ENCODE peak calls at places on chromosomes 12 and 14, in nine cellular contexts. One of them, this sample, is unnamed.
A peak's percentile ranks its signal among the peaks of the same experiment; 100 is the strongest.

GRCh38 chr14:87705439-87705896 is 287.5 kb downstream of the GALC start:
- DNase-seq in GM23248: peak; percentile 41
- DNase-seq in aorta: no peak
- DNase-seq in uterus: no peak
- DNase-seq in IMR-90: no peak
- DNase-seq in kidney: no peak
- DNase-seq in stomach: no peak
- DNase-seq in lung: no peak
- DNase-seq in foreskin keratinocyte: peak; percentile 2
- DNase-seq in this sample: no peak

GRCh38 chr14:104438166-104438887 is 141.2 kb upstream of the C14orf180 start:
- DNase-seq in GM23248: no peak
- DNase-seq in aorta: no peak
- DNase-seq in uterus: no peak
- DNase-seq in IMR-90: no peak
- DNase-seq in kidney: no peak
- DNase-seq in stomach: no peak
- DNase-seq in lung: peak; percentile 25
- DNase-seq in foreskin keratinocyte: no peak
- DNase-seq in this sample: peak; percentile 36

GRCh38 chr12:2268478-2269286 is 215.9 kb downstream of the CACNA1C start:
- DNase-seq in GM23248: peak; percentile 96
- DNase-seq in aorta: no peak
- DNase-seq in uterus: no peak
- DNase-seq in IMR-90: peak; percentile 81
- DNase-seq in kidney: peak; percentile 63
- DNase-seq in stomach: no peak
- DNase-seq in lung: no peak
- DNase-seq in foreskin keratinocyte: peak; percentile 66
- DNase-seq in this sample: no peak

GRCh38 chr14:54366726-54367707 is 29.8 kb upstream of the CDKN3 start:
- DNase-seq in GM23248: peak; percentile 69
- DNase-seq in aorta: no peak
- DNase-seq in uterus: peak; percentile 46
- DNase-seq in IMR-90: peak; percentile 70
- DNase-seq in kidney: no peak
- DNase-seq in stomach: peak; percentile 42
- DNase-seq in lung: no peak
- DNase-seq in foreskin keratinocyte: peak; percentile 26
- DNase-seq in this sample: peak; percentile 36

GRCh38 chr12:104957388-104958008 is 592 bp downstream of the SLC41A2 start:
- DNase-seq in GM23248: peak; percentile 55
- DNase-seq in aorta: peak; percentile 59
- DNase-seq in uterus: no peak
- DNase-seq in IMR-90: no peak
- DNase-seq in kidney: no peak
- DNase-seq in stomach: peak; percentile 52
- DNase-seq in lung: no peak
- DNase-seq in foreskin keratinocyte: no peak
- DNase-seq in this sample: no peak

GRCh38 chr14:38662781-38663180 is 406.9 kb upstream of the CLEC14A start:
- DNase-seq in GM23248: no peak
- DNase-seq in aorta: no peak
- DNase-seq in uterus: no peak
- DNase-seq in IMR-90: no peak
- DNase-seq in kidney: no peak
- DNase-seq in stomach: no peak
- DNase-seq in lung: no peak
- DNase-seq in foreskin keratinocyte: no peak
- DNase-seq in this sample: no peak

GRCh38 chr12:6386038-6386437 is 2.1 kb downstream of the LTBR start:
- DNase-seq in GM23248: no peak
- DNase-seq in aorta: peak; percentile 38
- DNase-seq in uterus: no peak
- DNase-seq in IMR-90: no peak
- DNase-seq in kidney: no peak
- DNase-seq in stomach: no peak
- DNase-seq in lung: no peak
- DNase-seq in foreskin keratinocyte: no peak
- DNase-seq in this sample: no peak

GRCh38 chr12:52003591-52003990 is 3.2 kb upstream of the TAMALIN start:
- DNase-seq in GM23248: no peak
- DNase-seq in aorta: no peak
- DNase-seq in uterus: no peak
- DNase-seq in IMR-90: no peak
- DNase-seq in kidney: peak; percentile 40
- DNase-seq in stomach: no peak
- DNase-seq in lung: no peak
- DNase-seq in foreskin keratinocyte: no peak
- DNase-seq in this sample: no peak

GRCh38 chr12:113222730-113223531 is 1.7 kb downstream of the TPCN1 start:
- DNase-seq in GM23248: peak; percentile 84
- DNase-seq in aorta: peak; percentile 87
- DNase-seq in uterus: peak; percentile 77
- DNase-seq in IMR-90: peak; percentile 92
- DNase-seq in kidney: peak; percentile 89
- DNase-seq in stomach: peak; percentile 74
- DNase-seq in lung: peak; percentile 72
- DNase-seq in foreskin keratinocyte: no peak
- DNase-seq in this sample: peak; percentile 83

GRCh38 chr12:108394196-108394595 is 55.1 kb upstream of the CMKLR1 start:
- DNase-seq in GM23248: peak; percentile 43
- DNase-seq in aorta: peak; percentile 75
- DNase-seq in uterus: peak; percentile 38
- DNase-seq in IMR-90: no peak
- DNase-seq in kidney: peak; percentile 81
- DNase-seq in stomach: no peak
- DNase-seq in lung: no peak
- DNase-seq in foreskin keratinocyte: no peak
- DNase-seq in this sample: no peak

GRCh38 chr12:68871899-68872298 is 61.1 kb downstream of the CPM start:
- DNase-seq in GM23248: peak; percentile 22
- DNase-seq in aorta: no peak
- DNase-seq in uterus: no peak
- DNase-seq in IMR-90: peak; percentile 28
- DNase-seq in kidney: no peak
- DNase-seq in stomach: no peak
- DNase-seq in lung: no peak
- DNase-seq in foreskin keratinocyte: no peak
- DNase-seq in this sample: no peak
- H3K4me1 ChIP-seq in GM23248: no peaks in the 10 kb centered on the region
- H3K4me1 ChIP-seq in aorta: no peaks in the 10 kb centered on the region
- H3K4me1 ChIP-seq in uterus: no peaks in the 10 kb centered on the region
- H3K4me1 ChIP-seq in IMR-90: no peaks in the 10 kb centered on the region
- H3K4me1 ChIP-seq in kidney: no peaks in the 10 kb centered on the region
- H3K4me1 ChIP-seq in stomach: no peaks in the 10 kb centered on the region
- H3K4me1 ChIP-seq in lung: no peaks in the 10 kb centered on the region
- H3K4me1 ChIP-seq in foreskin keratinocyte: peaks cover 9% of the 10 kb centered on the region
- H3K4me1 ChIP-seq in this sample: no peaks in the 10 kb centered on the region

GRCh38 chr12:57138526-57139272 is 8.7 kb downstream of the LRP1-AS start:
- DNase-seq in GM23248: peak; percentile 77
- DNase-seq in aorta: peak; percentile 92
- DNase-seq in uterus: peak; percentile 83
- DNase-seq in IMR-90: no peak
- DNase-seq in kidney: peak; percentile 87
- DNase-seq in stomach: no peak
- DNase-seq in lung: peak; percentile 71
- DNase-seq in foreskin keratinocyte: no peak
- DNase-seq in this sample: peak; percentile 91
- H3K27ac ChIP-seq in GM23248: peak overlapping the region; percentile 89
- H3K27ac ChIP-seq in aorta: no peak overlapping the region
- H3K27ac ChIP-seq in uterus: peak overlapping the region; percentile 100
- H3K27ac ChIP-seq in IMR-90: peak overlapping the region; percentile 35
- H3K27ac ChIP-seq in kidney: no peak overlapping the region
- H3K27ac ChIP-seq in stomach: peak overlapping the region; percentile 98
- H3K27ac ChIP-seq in lung: peak overlapping the region; percentile 28
- H3K27ac ChIP-seq in foreskin keratinocyte: no peak overlapping the region
- H3K27ac ChIP-seq in this sample: peak overlapping the region; percentile 60

DNA sequence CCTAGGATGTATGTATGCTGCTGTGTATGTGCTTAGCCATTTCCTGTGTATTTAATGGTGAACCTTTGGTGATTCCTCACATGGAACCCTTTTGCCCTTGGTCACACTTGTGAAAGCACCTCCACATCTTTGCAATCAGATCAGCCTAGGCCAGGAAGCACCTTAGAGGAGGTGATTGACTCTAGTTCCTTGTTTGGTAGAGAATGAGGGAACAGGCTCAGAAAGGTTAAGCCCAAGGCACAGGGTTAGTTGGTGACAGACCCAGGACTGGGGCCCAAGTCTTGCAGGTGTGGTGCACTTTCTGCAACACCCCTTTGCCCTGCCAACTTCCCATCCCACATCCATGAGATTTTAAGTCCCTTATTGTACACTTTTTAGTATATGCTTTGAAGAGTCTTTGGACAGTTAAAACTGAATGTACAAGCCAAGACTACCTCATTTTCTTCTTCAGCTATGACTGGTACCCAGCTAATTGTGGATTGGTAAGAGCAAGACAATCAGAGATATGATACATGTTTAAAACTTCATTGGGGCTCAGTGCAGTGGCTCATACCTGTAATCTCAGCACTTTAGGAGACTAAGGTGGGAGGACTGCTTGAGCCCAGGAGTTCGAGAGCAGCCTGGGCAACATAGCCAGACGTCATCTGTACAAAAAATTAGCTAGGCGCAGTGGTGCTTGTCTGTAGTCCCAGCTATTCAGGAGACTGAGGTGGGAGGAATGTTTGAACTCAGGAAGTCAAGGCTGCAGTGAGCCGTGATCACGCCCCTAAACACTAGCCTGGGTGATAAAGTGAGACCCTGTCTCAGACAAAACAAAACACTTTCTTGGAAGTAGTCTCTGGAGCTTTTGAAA is 71.1 kb downstream of the RASSF3 start:
- DNase-seq in GM23248: no peak
- DNase-seq in aorta: no peak
- DNase-seq in uterus: no peak
- DNase-seq in IMR-90: no peak
- DNase-seq in kidney: no peak
- DNase-seq in stomach: no peak
- DNase-seq in lung: no peak
- DNase-seq in foreskin keratinocyte: no peak
- DNase-seq in this sample: no peak
- H3K4me1 ChIP-seq in GM23248: peaks cover 11% of the 10 kb centered on the region
- H3K4me1 ChIP-seq in aorta: peaks cover 3% of the 10 kb centered on the region
- H3K4me1 ChIP-seq in uterus: peaks cover 13% of the 10 kb centered on the region
- H3K4me1 ChIP-seq in IMR-90: peaks cover 8% of the 10 kb centered on the region
- H3K4me1 ChIP-seq in kidney: no peaks in the 10 kb centered on the region
- H3K4me1 ChIP-seq in stomach: peaks cover 28% of the 10 kb centered on the region
- H3K4me1 ChIP-seq in lung: peaks cover 18% of the 10 kb centered on the region
- H3K4me1 ChIP-seq in foreskin keratinocyte: peaks cover 11% of the 10 kb centered on the region
- H3K4me1 ChIP-seq in this sample: no peaks in the 10 kb centered on the region

DNA sequence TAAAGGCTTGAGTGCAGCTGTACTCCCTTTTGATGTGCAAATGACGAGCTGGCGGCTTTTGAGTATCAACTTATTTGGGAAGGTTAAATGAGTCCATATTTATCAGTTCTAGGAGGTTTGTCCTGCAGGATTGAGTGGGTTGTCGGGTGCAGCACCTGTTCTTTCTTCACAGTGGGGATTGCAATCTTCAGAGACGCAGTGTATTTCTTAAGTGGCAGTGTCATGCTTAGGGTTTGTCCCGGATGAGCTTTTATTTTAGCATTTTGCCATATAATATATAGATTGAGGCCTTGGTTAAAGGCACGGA is 1.2 kb downstream of the FUT8 start:
- DNase-seq in GM23248: no peak
- DNase-seq in aorta: no peak
- DNase-seq in uterus: no peak
- DNase-seq in IMR-90: no peak
- DNase-seq in kidney: no peak
- DNase-seq in stomach: no peak
- DNase-seq in lung: no peak
- DNase-seq in foreskin keratinocyte: no peak
- DNase-seq in this sample: no peak
- H3K27ac ChIP-seq in GM23248: peak overlapping the region; percentile 89
- H3K27ac ChIP-seq in aorta: no peak overlapping the region
- H3K27ac ChIP-seq in uterus: peak overlapping the region; percentile 90
- H3K27ac ChIP-seq in IMR-90: peak overlapping the region; percentile 85
- H3K27ac ChIP-seq in kidney: no peak overlapping the region
- H3K27ac ChIP-seq in stomach: peak overlapping the region; percentile 96
- H3K27ac ChIP-seq in lung: peak overlapping the region; percentile 98
- H3K27ac ChIP-seq in foreskin keratinocyte: no peak overlapping the region
- H3K27ac ChIP-seq in this sample: peak overlapping the region; percentile 93

GRCh38 chr12:27580561-27581330 is 56.7 kb downstream of the PPFIBP1 start:
- DNase-seq in GM23248: no peak
- DNase-seq in aorta: no peak
- DNase-seq in uterus: no peak
- DNase-seq in IMR-90: no peak
- DNase-seq in kidney: no peak
- DNase-seq in stomach: no peak
- DNase-seq in lung: no peak
- DNase-seq in foreskin keratinocyte: peak; percentile 92
- DNase-seq in this sample: no peak

GRCh38 chr12:27583057-27583797 is 59.2 kb downstream of the PPFIBP1 start:
- DNase-seq in GM23248: no peak
- DNase-seq in aorta: no peak
- DNase-seq in uterus: no peak
- DNase-seq in IMR-90: peak; percentile 73
- DNase-seq in kidney: no peak
- DNase-seq in stomach: no peak
- DNase-seq in lung: no peak
- DNase-seq in foreskin keratinocyte: peak; percentile 51
- DNase-seq in this sample: no peak

GRCh38 chr12:27588786-27589185 is 64.8 kb downstream of the PPFIBP1 start:
- DNase-seq in GM23248: no peak
- DNase-seq in aorta: no peak
- DNase-seq in uterus: no peak
- DNase-seq in IMR-90: no peak
- DNase-seq in kidney: no peak
- DNase-seq in stomach: no peak
- DNase-seq in lung: no peak
- DNase-seq in foreskin keratinocyte: no peak
- DNase-seq in this sample: no peak

GRCh38 chr12:27585739-27586265 is 61.8 kb downstream of the PPFIBP1 start:
- DNase-seq in GM23248: no peak
- DNase-seq in aorta: no peak
- DNase-seq in uterus: no peak
- DNase-seq in IMR-90: no peak
- DNase-seq in kidney: no peak
- DNase-seq in stomach: no peak
- DNase-seq in lung: no peak
- DNase-seq in foreskin keratinocyte: no peak
- DNase-seq in this sample: no peak

GRCh38 chr12:27583981-27584380 is 60.0 kb downstream of the PPFIBP1 start:
- DNase-seq in GM23248: no peak
- DNase-seq in aorta: no peak
- DNase-seq in uterus: no peak
- DNase-seq in IMR-90: no peak
- DNase-seq in kidney: no peak
- DNase-seq in stomach: no peak
- DNase-seq in lung: no peak
- DNase-seq in foreskin keratinocyte: peak; percentile 66
- DNase-seq in this sample: no peak
- H3K4me1 ChIP-seq in GM23248: peaks cover 28% of the 10 kb centered on the region
- H3K4me1 ChIP-seq in aorta: peaks cover 3% of the 10 kb centered on the region
- H3K4me1 ChIP-seq in uterus: no peaks in the 10 kb centered on the region
- H3K4me1 ChIP-seq in IMR-90: peaks cover 8% of the 10 kb centered on the region
- H3K4me1 ChIP-seq in kidney: peaks cover 6% of the 10 kb centered on the region
- H3K4me1 ChIP-seq in stomach: no peaks in the 10 kb centered on the region
- H3K4me1 ChIP-seq in lung: peaks cover 5% of the 10 kb centered on the region
- H3K4me1 ChIP-seq in foreskin keratinocyte: peaks cover 58% of the 10 kb centered on the region
- H3K4me1 ChIP-seq in this sample: no peaks in the 10 kb centered on the region